ENCODE peak calls at places on chromosomes 16 and 17, in six cellular contexts. C is CD8-positive, alpha-beta memory T cell; Z is mesendoderm; D is body of pancreas; B is K562; N is Peyer's patch. A is an unnamed sample.

GRCh38 chr17:49687878-49688491 is 10.1 kb upstream of the SPOP start:
- DNase-seq in C (no peak), Z (no peak), D (no peak), B (no peak), N (peak; percentile 55), A (no peak)

GRCh38 chr17:69884361-69884760 is 190.7 kb upstream of the KCNJ16 start:
- DNase-seq in C (no peak), Z (no peak), D (no peak), B (no peak), N (no peak), A (no peak)

GRCh38 chr17:34816806-34817205 is 144.5 kb downstream of the CCT6B start:
- DNase-seq in C (no peak), Z (peak; percentile 54), D (no peak), B (no peak), N (no peak), A (no peak)

GRCh38 chr17:520447-521167 is 168.0 kb upstream of the RPH3AL start:
- DNase-seq in C (no peak), Z (peak; percentile 81), D (no peak), B (no peak), N (no peak), A (no peak)

GRCh38 chr17:50094243-50094752 is 853 bp upstream of the PDK2 start:
- DNase-seq in C (peak; percentile 88), Z (peak; percentile 92), D (peak; percentile 90), B (peak; percentile 81), N (peak; percentile 97), A (peak; percentile 98)

GRCh38 chr16:68792465-68793324 is 50.6 kb upstream of the TANGO6 start:
- DNase-seq in C (no peak), Z (no peak), D (peak; percentile 59), B (no peak), N (peak; percentile 73), A (no peak)

GRCh38 chr17:50800196-50800700 is 32.9 kb upstream of the ANKRD40CL start:
- DNase-seq in C (no peak), Z (no peak), D (no peak), B (no peak), N (no peak), A (no peak)

GRCh38 chr16:71647391-71647790 is 21.4 kb downstream of the MARVELD3 start:
- DNase-seq in C (no peak), Z (no peak), D (no peak), B (no peak), N (no peak), A (no peak)

GRCh38 chr16:27853651-27854050 is 209.9 kb downstream of the GSG1L start:
- DNase-seq in C (no peak), Z (no peak), D (no peak), B (no peak), N (peak; percentile 13), A (no peak)

GRCh38 chr17:76497979-76498885 is 3.0 kb downstream of the RHBDF2 start:
- DNase-seq in C (no peak), Z (peak; percentile 77), D (peak; percentile 89), B (no peak), N (peak; percentile 79), A (peak; percentile 92)

GRCh38 chr17:13475574-13476223 is 126.0 kb downstream of the HS3ST3A1 start:
- DNase-seq in C (no peak), Z (no peak), D (no peak), B (no peak), N (no peak), A (no peak)

GRCh38 chr16:35687071-35687470 is 2227.7 kb downstream of the TP53TG3F start:
- DNase-seq in C (no peak), Z (no peak), D (no peak), B (no peak), N (no peak), A (no peak)

GRCh38 chr17:38673714-38674012 is 1.1 kb downstream of the EPOP start:
- DNase-seq in C (no peak), Z (peak; percentile 51), D (peak; percentile 31), B (no peak), N (peak; percentile 48), A (no peak)

GRCh38 chr16:53893731-53894435 is 189.9 kb downstream of the FTO start:
- DNase-seq in C (no peak), Z (peak; percentile 28), D (no peak), B (no peak), N (no peak), A (no peak)

GRCh38 chr16:67389911-67390815 is 3.1 kb downstream of the TPPP3 start:
- DNase-seq in C (no peak), Z (no peak), D (no peak), B (no peak), N (peak; percentile 50), A (no peak)

GRCh38 chr17:45874148-45874547 is 20.2 kb upstream of the MAPT start:
- DNase-seq in C (no peak), Z (no peak), D (no peak), B (no peak), N (no peak), A (no peak)

GRCh38 chr16:29745853-29746345 is at the start of gene C16orf54:
- DNase-seq in C (peak; percentile 89), Z (no peak), D (peak; percentile 32), B (no peak), N (peak; percentile 96), A (peak; percentile 86)

GRCh38 chr17:41067281-41067680 is 1.6 kb upstream of the KRTAP2-4 start:
- DNase-seq in C (no peak), Z (no peak), D (no peak), B (no peak), N (no peak), A (no peak)

GRCh38 chr16:4216631-4217030 is 25.2 kb downstream of the SRL start:
- DNase-seq in C (no peak), Z (no peak), D (no peak), B (no peak), N (no peak), A (no peak)
- H3K27ac ChIP-seq in C (no peak overlapping the region), Z (no peak overlapping the region), D (no peak overlapping the region), B (no peak overlapping the region), N (no peak overlapping the region), A (no peak overlapping the region)

GRCh38 chr16:56411123-56411522 is 14.2 kb downstream of the AMFR start:
- DNase-seq in C (no peak), Z (no peak), D (no peak), B (no peak), N (no peak), A (no peak)

GRCh38 chr16:56405977-56406376 is 19.4 kb downstream of the AMFR start:
- DNase-seq in C (no peak), Z (no peak), D (no peak), B (no peak), N (no peak), A (no peak)

GRCh38 chr16:56409195-56409594 is 16.1 kb downstream of the AMFR start:
- DNase-seq in C (no peak), Z (no peak), D (peak; percentile 47), B (no peak), N (no peak), A (no peak)

GRCh38 chr16:56411624-56412023 is 13.7 kb downstream of the AMFR start:
- DNase-seq in C (no peak), Z (no peak), D (no peak), B (no peak), N (no peak), A (no peak)

GRCh38 chr16:56408379-56409098 is 16.8 kb downstream of the AMFR start:
- DNase-seq in C (no peak), Z (no peak), D (no peak), B (no peak), N (peak; percentile 57), A (no peak)
- H3K27ac ChIP-seq in C (no peak overlapping the region), Z (no peak overlapping the region), D (peak overlapping the region; percentile 56), B (no peak overlapping the region), N (no peak overlapping the region), A (no peak overlapping the region)

GRCh38 chr16:967546-968295 is 3.1 kb downstream of the LMF1 start:
- DNase-seq in C (no peak), Z (no peak), D (no peak), B (no peak), N (no peak), A (no peak)
- H3K27ac ChIP-seq in C (no peak overlapping the region), Z (no peak overlapping the region), D (no peak overlapping the region), B (no peak overlapping the region), N (no peak overlapping the region), A (no peak overlapping the region)

DNA sequence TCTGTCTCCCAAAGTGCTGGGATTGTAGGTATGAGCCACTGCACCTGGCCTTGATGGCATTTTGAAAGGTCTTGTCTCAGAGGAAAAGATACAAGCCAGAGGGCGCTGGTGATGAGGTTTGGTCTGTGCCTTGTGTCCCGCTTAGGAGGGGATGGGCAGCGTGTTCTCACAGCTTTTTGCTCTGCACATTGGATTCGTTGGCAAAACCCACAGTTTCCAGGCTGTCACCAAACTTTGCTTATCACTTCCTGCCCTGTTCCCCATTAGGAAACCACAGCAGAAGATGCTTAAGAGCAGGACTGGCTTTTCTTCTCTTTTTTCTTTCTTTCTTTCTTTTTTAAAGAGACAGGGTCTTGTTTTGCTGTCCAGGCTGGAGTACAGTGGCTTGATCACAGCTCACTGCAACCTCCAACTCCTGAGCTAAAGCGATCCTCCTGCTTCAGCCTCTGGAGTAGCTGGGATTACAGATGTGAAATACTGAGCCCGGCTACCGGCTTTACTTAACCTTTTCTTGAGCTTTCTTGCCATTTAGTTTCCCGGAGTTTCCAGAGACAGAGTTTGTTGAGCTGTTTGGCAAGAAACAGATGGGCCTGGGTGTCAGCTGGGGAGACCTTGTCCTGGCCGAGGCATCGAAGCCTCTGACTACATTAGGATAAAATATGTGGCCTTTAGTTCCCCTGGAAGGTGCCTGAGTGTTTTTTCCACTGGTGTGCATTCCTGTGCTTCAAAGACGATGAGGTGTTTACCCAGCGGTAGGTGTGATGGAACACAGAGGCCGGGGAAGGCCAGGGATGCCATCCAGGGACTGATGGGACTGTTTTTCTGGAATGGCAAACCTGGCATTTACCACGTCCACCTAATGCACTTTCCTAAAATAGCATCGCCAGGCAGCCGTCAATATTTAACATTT is 112.9 kb downstream of the ABCC1 start:
- DNase-seq in C (no peak), Z (peak; percentile 11), D (peak; percentile 28), B (no peak), N (peak; percentile 55), A (no peak)
- H3K27ac ChIP-seq in C (no peak overlapping the region), Z (no peak overlapping the region), D (peak overlapping the region; percentile 55), B (no peak overlapping the region), N (no peak overlapping the region), A (no peak overlapping the region)

GRCh38 chr16:31430380-31431052 is 2.4 kb upstream of the COX6A2 start:
- DNase-seq in C (no peak), Z (no peak), D (no peak), B (no peak), N (no peak), A (peak; percentile 15)
- H3K27ac ChIP-seq in C (no peak overlapping the region), Z (no peak overlapping the region), D (no peak overlapping the region), B (no peak overlapping the region), N (no peak overlapping the region), A (no peak overlapping the region)

GRCh38 chr16:84737192-84737591 is 37.4 kb downstream of the USP10 start:
- DNase-seq in C (no peak), Z (no peak), D (no peak), B (no peak), N (no peak), A (no peak)

GRCh38 chr16:84739349-84740124 is 39.7 kb downstream of the USP10 start:
- DNase-seq in C (no peak), Z (no peak), D (no peak), B (no peak), N (no peak), A (no peak)

GRCh38 chr16:84735846-84736586 is 36.2 kb downstream of the USP10 start:
- DNase-seq in C (no peak), Z (no peak), D (peak; percentile 63), B (no peak), N (peak; percentile 84), A (no peak)

GRCh38 chr16:84738255-84739038 is 38.6 kb downstream of the USP10 start:
- DNase-seq in C (peak; percentile 64), Z (peak; percentile 91), D (peak; percentile 79), B (peak; percentile 75), N (peak; percentile 95), A (peak; percentile 86)

GRCh38 chr16:84737658-84738057 is 37.9 kb downstream of the USP10 start:
- DNase-seq in C (no peak), Z (no peak), D (peak; percentile 55), B (no peak), N (peak; percentile 80), A (no peak)
- H3K27ac ChIP-seq in C (no peak overlapping the region), Z (no peak overlapping the region), D (no peak overlapping the region), B (no peak overlapping the region), N (no peak overlapping the region), A (no peak overlapping the region)

A was measured in aorta.